ENCODE peak calls at places on chromosomes 5 and 9, in four cellular contexts. E is K562, J is A549, F is GM12878. R is an unnamed sample.
A peak's percentile ranks its signal among the peaks of the same experiment; 100 is the strongest.

GRCh38 chr5:139543423-139543991 is 17.6 kb upstream of the UBE2D2 start:
- DNase-seq in E (peak; percentile 74), J (no peak), F (no peak), R (no peak)

GRCh38 chr5:57720656-57721055 is 238.0 kb upstream of the ACTBL2 start:
- DNase-seq in E (no peak), J (no peak), F (no peak), R (no peak)

GRCh38 chr9:93064392-93065124 is 6.1 kb downstream of the SUSD3 start:
- DNase-seq in E (peak; percentile 73), J (no peak), F (peak; percentile 94), R (no peak)

GRCh38 chr9:92984976-92985375 is 37.7 kb downstream of the FGD3 start:
- DNase-seq in E (no peak), J (no peak), F (no peak), R (no peak)

GRCh38 chr9:80605129-80605528 is 1033.4 kb downstream of the TLE4 start:
- DNase-seq in E (no peak), J (peak; percentile 1), F (no peak), R (peak; percentile 16)

GRCh38 chr5:175444060-175444904 is at the start of gene DRD1:
- DNase-seq in E (peak; percentile 31), J (peak; percentile 70), F (no peak), R (no peak)

GRCh38 chr9:89612566-89613278 is 7.9 kb downstream of the GADD45G start:
- DNase-seq in E (no peak), J (no peak), F (no peak), R (no peak)

GRCh38 chr9:4144869-4145268 is 155.0 kb downstream of the GLIS3 start:
- DNase-seq in E (no peak), J (no peak), F (no peak), R (no peak)

GRCh38 chr5:67400752-67401151 is 204.2 kb upstream of the CD180 start:
- DNase-seq in E (no peak), J (no peak), F (no peak), R (no peak)

GRCh38 chr5:35038891-35039290 is 8.9 kb downstream of the AGXT2 start:
- DNase-seq in E (no peak), J (no peak), F (no peak), R (no peak)

GRCh38 chr5:138274189-138274853 is at the start of gene GFRA3:
- DNase-seq in E (peak; percentile 30), J (no peak), F (no peak), R (no peak)

GRCh38 chr5:80326468-80326867 is 6.7 kb downstream of the SPZ1 start:
- DNase-seq in E (no peak), J (no peak), F (no peak), R (no peak)
- TF ChIP-seq CHD4 in E (no peak), J (no peak), F (no peak), R (no peak)

GRCh38 chr5:151570058-151570457 is 21.1 kb downstream of the FAT2 start:
- DNase-seq in E (no peak), J (no peak), F (no peak), R (no peak)
- TF ChIP-seq REST in E (no peak), J (no peak), F (no peak), R (no peak)

GRCh38 chr5:53362521-53362941 is 117.9 kb upstream of the FST start:
- DNase-seq in E (no peak), J (peak; percentile 37), F (no peak), R (no peak)
- TF ChIP-seq CHD4 in E (no peak), J (no peak), F (no peak), R (no peak)

DNA sequence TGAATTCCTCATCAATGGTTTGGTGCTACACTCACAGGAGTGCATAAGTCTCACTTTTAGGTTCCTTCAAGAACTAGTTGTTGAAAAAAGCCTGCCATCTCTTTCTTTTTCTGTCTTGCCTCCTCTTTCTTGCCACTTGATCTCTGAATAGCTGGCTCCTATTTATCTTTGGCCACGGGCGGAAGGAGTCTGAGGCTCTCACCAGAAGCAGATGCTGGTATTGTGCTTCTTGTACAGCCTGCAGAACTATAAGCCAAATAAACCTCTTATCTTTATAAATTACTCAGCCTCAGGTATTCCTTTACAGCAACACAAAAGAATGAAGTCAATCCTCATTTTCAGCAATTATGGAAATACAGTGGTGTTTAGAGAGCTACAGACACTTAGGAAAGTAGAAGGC is 247.1 kb upstream of the PRR16 start:
- DNase-seq in E (no peak), J (no peak), F (no peak), R (no peak)
- TF ChIP-seq REST in E (no peak), J (no peak), F (no peak), R (no peak)

GRCh38 chr5:100406640-100407039 is 128.5 kb upstream of the FAM174A start:
- DNase-seq in E (no peak), J (no peak), F (no peak), R (no peak)
- TF ChIP-seq CHD4 in E (no peak), J (no peak), F (no peak), R (no peak)

GRCh38 chr9:128771745-128772519 is at the start of gene ZER1:
- DNase-seq in E (peak; percentile 94), J (peak; percentile 97), F (peak; percentile 24), R (peak; percentile 67)
- TF ChIP-seq REST in E (peak; percentile 84), J (no peak), F (no peak), R (peak; percentile 27)

R was measured in HepG2.